ENCODE peak calls at places on chromosomes 16 and 17, in five cellular contexts. U is HCT116, G is endothelial cell of umbilical vein, Z is PC-3, V is PC-9. L is an unnamed sample.

GRCh38 chr17:50279181-50279526 is 4.9 kb downstream of the TMEM92 start:
- DNase-seq in U (no peak), G (peak), Z (peak), V (peak), L (no peak)

GRCh38 chr16:57661936-57662906 is 5.9 kb upstream of the ADGRG3 start:
- DNase-seq in U (no peak), G (no peak), Z (no peak), V (no peak), L (no peak)

GRCh38 chr16:89646906-89647305 is 10.6 kb downstream of the CHMP1A start:
- DNase-seq in U (no peak), G (no peak), Z (peak), V (no peak), L (no peak)

GRCh38 chr16:79172306-79172705 is 428.2 kb downstream of the MAF start:
- DNase-seq in U (no peak), G (no peak), Z (no peak), V (no peak), L (no peak)

GRCh38 chr16:54927125-54928015 is 3.3 kb upstream of the IRX5 start:
- DNase-seq in U (no peak), G (no peak), Z (no peak), V (peak), L (peak)

GRCh38 chr17:7716901-7717755 is at the start of gene DNAH2:
- DNase-seq in U (peak), G (peak), Z (peak), V (peak), L (no peak)

GRCh38 chr17:38911081-38911730 is 14.2 kb upstream of the LASP1NB start:
- DNase-seq in U (no peak), G (no peak), Z (no peak), V (no peak), L (no peak)

GRCh38 chr17:78997881-78998280 is 11.7 kb downstream of the CANT1 start:
- DNase-seq in U (no peak), G (no peak), Z (no peak), V (no peak), L (no peak)

GRCh38 chr16:2955779-2956565 is 8.1 kb upstream of the KREMEN2 start:
- DNase-seq in U (no peak), G (no peak), Z (no peak), V (no peak), L (no peak)

GRCh38 chr16:3712830-3713476 is 4.4 kb downstream of the TRAP1 start:
- DNase-seq in U (no peak), G (no peak), Z (no peak), V (no peak), L (no peak)

GRCh38 chr17:63843387-63844292 is 1.2 kb upstream of the SMARCD2 start:
- DNase-seq in U (peak), G (peak), Z (no peak), V (no peak), L (peak)

GRCh38 chr16:77480671-77481315 is 46.0 kb upstream of the ADAMTS18 start:
- DNase-seq in U (no peak), G (no peak), Z (no peak), V (no peak), L (no peak)

GRCh38 chr16:66930189-66930588 is 4.0 kb downstream of the CIAO2B start:
- DNase-seq in U (no peak), G (no peak), Z (peak), V (peak), L (no peak)

GRCh38 chr17:491086-492014 is 138.7 kb upstream of the RPH3AL start:
- DNase-seq in U (no peak), G (peak), Z (no peak), V (no peak), L (no peak)

GRCh38 chr17:1573932-1574696 is 11.5 kb upstream of the PITPNA start:
- DNase-seq in U (peak), G (peak), Z (peak), V (peak), L (peak)

GRCh38 chr16:57148481-57148880 is 37.4 kb downstream of the PSME3IP1 start:
- DNase-seq in U (no peak), G (no peak), Z (no peak), V (no peak), L (no peak)

GRCh38 chr17:4945176-4945943 is 3.0 kb downstream of the PFN1 start:
- DNase-seq in U (peak), G (peak), Z (peak), V (peak), L (peak)

GRCh38 chr16:85381738-85382592 is 231.2 kb upstream of the GSE1 start:
- DNase-seq in U (no peak), G (peak), Z (no peak), V (no peak), L (no peak)

GRCh38 chr17:867896-868489 is 85.8 kb downstream of the MRM3 start:
- DNase-seq in U (no peak), G (no peak), Z (no peak), V (no peak), L (no peak)

GRCh38 chr17:32590974-32591373 is 104.2 kb downstream of the CDK5R1 start:
- DNase-seq in U (no peak), G (no peak), Z (no peak), V (no peak), L (no peak)

GRCh38 chr17:71922439-71922838 is 198.4 kb upstream of the SOX9 start:
- DNase-seq in U (no peak), G (no peak), Z (peak), V (peak), L (peak)

GRCh38 chr17:38871247-38871991 is 1.6 kb downstream of the LASP1 start:
- DNase-seq in U (no peak), G (peak), Z (peak), V (peak), L (peak)

GRCh38 chr17:13584701-13585080 is 17.0 kb downstream of the HS3ST3A1 start:
- DNase-seq in U (no peak), G (no peak), Z (peak), V (no peak), L (no peak)

GRCh38 chr16:71952818-71953217 is 47.4 kb downstream of the PKD1L3 start:
- DNase-seq in U (no peak), G (no peak), Z (no peak), V (no peak), L (no peak)

GRCh38 chr16:11666108-11667055 is 1.9 kb upstream of the SNN start:
- DNase-seq in U (no peak), G (no peak), Z (no peak), V (no peak), L (no peak)

GRCh38 chr17:42233148-42233547 is 38.9 kb upstream of the GHDC start:
- DNase-seq in U (no peak), G (no peak), Z (no peak), V (peak), L (no peak)

GRCh38 chr17:43169561-43170139 is 1.4 kb upstream of the NBR1 start:
- DNase-seq in U (no peak), G (no peak), Z (peak), V (peak), L (no peak)

GRCh38 chr17:45748911-45749310 is 35.2 kb upstream of the CRHR1 start:
- DNase-seq in U (no peak), G (no peak), Z (no peak), V (no peak), L (no peak)

GRCh38 chr17:6474906-6475305 is 30.7 kb downstream of the PIMREG start:
- DNase-seq in U (no peak), G (no peak), Z (no peak), V (no peak), L (no peak)

GRCh38 chr17:19502517-19502916 is 31.1 kb upstream of the SLC47A1 start:
- DNase-seq in U (no peak), G (no peak), Z (no peak), V (no peak), L (no peak)

GRCh38 chr16:2779978-2780898 is 3.2 kb upstream of the ELOB start:
- DNase-seq in U (no peak), G (no peak), Z (no peak), V (no peak), L (no peak)

GRCh38 chr16:48075398-48075797 is 80.4 kb downstream of the ABCC12 start:
- DNase-seq in U (no peak), G (no peak), Z (peak), V (no peak), L (no peak)

GRCh38 chr17:46038414-46038813 is 39.4 kb downstream of the STH start:
- DNase-seq in U (no peak), G (no peak), Z (no peak), V (peak), L (no peak)

GRCh38 chr16:23509763-23510153 is 536 bp downstream of the GGA2 start:
- DNase-seq in U (no peak), G (peak), Z (peak), V (no peak), L (peak)

GRCh38 chr17:8019161-8019560 is 16.7 kb downstream of the GUCY2D start:
- DNase-seq in U (no peak), G (no peak), Z (no peak), V (no peak), L (no peak)

DNA sequence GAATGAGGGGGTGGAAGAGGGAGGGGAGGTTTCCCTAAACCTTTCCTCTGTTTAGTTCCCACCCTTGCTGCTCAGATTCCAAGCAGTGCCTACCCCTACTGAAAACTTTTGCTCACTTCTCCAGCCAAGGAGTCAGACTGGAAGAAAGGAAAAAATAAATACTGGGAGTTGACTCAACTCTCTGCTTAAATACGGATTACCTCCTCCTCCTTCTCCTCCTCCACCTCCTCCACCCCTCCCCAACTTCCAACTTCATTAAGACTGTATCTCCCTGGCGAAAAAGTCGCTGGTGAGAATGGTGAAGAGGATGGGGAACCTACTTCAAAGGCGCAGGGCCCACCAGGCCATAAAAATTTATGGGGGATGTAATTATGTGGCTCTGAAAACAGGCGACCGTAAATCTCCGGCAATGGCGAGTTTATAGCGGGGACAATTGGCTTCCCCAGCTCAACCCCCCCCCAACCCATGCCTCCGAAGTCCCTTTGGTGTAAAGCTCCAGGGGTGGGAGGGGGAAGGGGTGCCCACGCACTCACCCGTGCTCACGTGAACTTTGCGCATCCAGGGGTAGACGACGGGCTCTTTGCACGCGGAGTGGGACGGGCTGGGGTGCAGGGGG is 712 bp downstream of the HOXB4 start:
- DNase-seq in U (no peak), G (peak), Z (peak), V (no peak), L (no peak)
- TF ChIP-seq EZH2 in U (no peak), G (no peak), Z (no peak), V (no peak), L (no peak)

DNA sequence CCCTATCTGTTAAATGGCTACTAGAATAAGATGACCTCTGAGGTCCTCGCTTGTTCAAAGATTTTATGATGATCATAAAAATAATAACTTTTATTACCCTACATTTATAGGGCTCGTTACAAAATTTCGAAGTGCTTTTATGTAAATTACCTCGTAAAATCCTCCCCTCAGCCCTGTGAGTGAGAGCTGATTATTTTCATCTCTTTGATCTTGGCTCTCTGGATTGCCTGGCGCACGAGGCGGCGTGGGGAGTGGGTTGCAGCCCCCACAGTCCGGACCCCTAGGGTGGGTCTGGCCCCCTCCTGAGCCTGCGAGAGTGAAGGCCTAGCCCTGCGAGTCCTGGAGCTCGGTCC is 1.6 kb downstream of the SDK2 start:
- DNase-seq in U (no peak), G (no peak), Z (no peak), V (no peak), L (no peak)
- H2AFZ ChIP-seq in U (no peak), G (no peak), Z (no peak), V (no peak), L (no peak)

GRCh38 chr16:75304521-75305363 is 53.3 kb upstream of the BCAR1 start:
- DNase-seq in U (peak), G (peak), Z (peak), V (peak), L (no peak)
- H3K4me2 ChIP-seq in U (peak), G (peak), Z (peak), V (peak), L (no peak)

DNA sequence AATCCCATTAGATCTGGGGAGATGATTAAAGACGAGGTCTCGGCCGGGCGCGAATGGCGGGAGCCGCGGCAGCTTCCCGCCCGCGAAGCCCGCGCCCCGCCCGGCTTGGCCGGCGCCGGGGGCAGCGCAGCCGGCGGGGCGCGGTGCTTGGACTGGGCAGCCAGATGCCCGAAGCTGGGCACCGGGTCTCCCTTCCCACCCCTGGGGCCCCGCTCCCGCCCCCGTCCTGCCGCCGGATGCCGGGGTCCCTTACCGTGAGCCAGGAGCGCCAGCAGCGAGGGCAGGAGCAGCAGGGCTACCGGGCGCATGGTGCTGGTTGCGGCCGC is 308 bp downstream of the SEZ6 start:
- DNase-seq in U (no peak), G (no peak), Z (no peak), V (no peak), L (no peak)
- TF ChIP-seq EZH2 in U (no peak), G (peak), Z (no peak), V (no peak), L (no peak)

GRCh38 chr17:16814439-16814838 is 124.4 kb downstream of the CCDC144A start:
- DNase-seq in U (no peak), G (no peak), Z (peak), V (no peak), L (no peak)
- H2AFZ ChIP-seq in U (no peak), G (no peak), Z (no peak), V (no peak), L (no peak)

GRCh38 chr16:68377667-68378420 is 67.0 kb downstream of the PRMT7 start:
- DNase-seq in U (no peak), G (peak), Z (no peak), V (no peak), L (no peak)
- H3K4me2 ChIP-seq in U (no peak), G (no peak), Z (no peak), V (no peak), L (no peak)